ENCODE peak calls at places on chromosomes 7 and 10, in four cellular contexts. N is neural crest cell, B is osteocyte, X is breast epithelium. L is an unnamed sample.

GRCh38 chr7:85285502-85285901 is 98.6 kb upstream of the SEMA3D start:
- DNase-seq in N (no peak), B (no peak), X (no peak), L (no peak)

GRCh38 chr10:133162910-133163856 is 3.2 kb downstream of the KNDC1 start:
- DNase-seq in N (no peak), B (no peak), X (peak; percentile 33), L (no peak)

GRCh38 chr7:44637788-44638594 is 31.6 kb downstream of the OGDH start:
- DNase-seq in N (no peak), B (peak; percentile 42), X (no peak), L (peak; percentile 43)

GRCh38 chr7:21972397-21972784 is 26.7 kb upstream of the CDCA7L start:
- DNase-seq in N (no peak), B (no peak), X (no peak), L (no peak)

GRCh38 chr7:85226401-85227085 is 39.7 kb upstream of the SEMA3D start:
- DNase-seq in N (no peak), B (no peak), X (no peak), L (no peak)

GRCh38 chr7:45451636-45452035 is 122.5 kb upstream of the ADCY1 start:
- DNase-seq in N (no peak), B (no peak), X (no peak), L (no peak)

GRCh38 chr10:130357226-130357625 is 221.0 kb downstream of the GLRX3 start:
- DNase-seq in N (no peak), B (no peak), X (no peak), L (no peak)

GRCh38 chr10:116287906-116288501 is 15.0 kb upstream of the GFRA1 start:
- DNase-seq in N (peak; percentile 40), B (no peak), X (no peak), L (no peak)

GRCh38 chr7:1663243-1663642 is 6.8 kb upstream of the ELFN1 start:
- DNase-seq in N (no peak), B (no peak), X (peak; percentile 35), L (no peak)

GRCh38 chr7:144384555-144385245 is 18.8 kb downstream of the NOBOX start:
- DNase-seq in N (no peak), B (peak; percentile 49), X (no peak), L (no peak)

GRCh38 chr7:71638108-71638507 is 506.2 kb downstream of the GALNT17 start:
- DNase-seq in N (no peak), B (no peak), X (no peak), L (no peak)

GRCh38 chr10:90458054-90458453 is 399.8 kb downstream of the HTR7 start:
- DNase-seq in N (no peak), B (no peak), X (no peak), L (no peak)

GRCh38 chr7:131224996-131225395 is 102.7 kb upstream of the MKLN1 start:
- DNase-seq in N (no peak), B (no peak), X (no peak), L (no peak)

GRCh38 chr10:9301148-9301547 is 1246.7 kb downstream of the GATA3 start:
- DNase-seq in N (no peak), B (no peak), X (no peak), L (no peak)
- TF ChIP-seq CTCF in N (peak; percentile 66), B (no peak), X (no peak), L (no peak)

DNA sequence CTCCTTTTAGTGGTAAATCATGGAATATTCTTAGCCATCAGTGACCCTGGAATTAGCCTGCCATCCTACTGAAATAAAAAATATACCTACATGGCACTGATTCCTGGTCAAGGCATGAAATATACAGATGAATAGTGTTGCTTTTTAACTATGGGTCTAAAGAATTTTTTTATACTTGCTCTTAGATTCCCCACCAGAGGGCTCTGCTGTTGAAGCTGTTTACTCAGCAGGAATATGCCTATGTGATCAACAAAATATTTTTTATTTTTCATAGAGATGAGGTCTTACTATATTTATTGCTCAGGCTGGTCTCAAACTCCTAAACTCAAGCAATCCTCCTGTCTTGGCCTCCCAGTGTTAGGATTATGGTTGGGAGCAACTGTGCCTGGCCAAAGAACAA is 13.5 kb downstream of the ZC3HC1 start:
- DNase-seq in N (no peak), B (no peak), X (no peak), L (no peak)
- TF ChIP-seq CTCF in N (peak; percentile 54), B (peak; percentile 50), X (no peak), L (no peak)

GRCh38 chr7:93551931-93552330 is 22.6 kb downstream of the CALCR start:
- DNase-seq in N (no peak), B (no peak), X (no peak), L (no peak)
- TF ChIP-seq CTCF in N (no peak), B (no peak), X (no peak), L (no peak)

GRCh38 chr7:42745357-42746022 is 166.4 kb downstream of the C7orf25 start:
- DNase-seq in N (peak; percentile 44), B (no peak), X (no peak), L (no peak)
- TF ChIP-seq CTCF in N (peak; percentile 64), B (peak; percentile 54), X (no peak), L (no peak)

GRCh38 chr10:22988581-22989360 is 60.9 kb downstream of the ARMC3 start:
- DNase-seq in N (peak; percentile 65), B (no peak), X (peak; percentile 54), L (peak; percentile 28)
- TF ChIP-seq CTCF in N (peak; percentile 98), B (peak; percentile 90), X (peak; percentile 95), L (peak; percentile 37)

GRCh38 chr10:80168679-80169380 is 36.3 kb downstream of the PLAC9 start:
- DNase-seq in N (no peak), B (no peak), X (no peak), L (no peak)
- TF ChIP-seq CTCF in N (peak; percentile 27), B (no peak), X (no peak), L (no peak)

DNA sequence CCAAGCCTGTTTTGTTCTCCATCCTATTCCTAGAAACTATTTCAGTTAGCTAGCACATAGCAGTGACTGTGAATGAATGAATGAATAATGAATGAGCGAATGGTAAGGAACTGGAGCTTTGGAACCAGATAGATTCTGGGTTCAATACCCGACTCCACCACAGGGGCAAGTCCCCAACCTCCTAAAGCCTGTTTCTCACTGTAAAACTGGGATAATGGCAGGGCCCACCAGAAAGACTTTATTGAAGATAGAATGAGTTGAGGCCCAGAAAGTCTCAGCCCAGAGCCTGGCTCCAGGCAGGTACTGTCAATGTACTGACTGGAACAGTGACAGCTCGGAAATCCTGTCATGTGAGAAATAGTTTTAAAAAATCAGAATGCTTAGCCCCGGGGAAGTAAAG is 1.1 kb upstream of the CDH23 start:
- DNase-seq in N (no peak), B (peak; percentile 19), X (no peak), L (no peak)
- TF ChIP-seq CTCF in N (no peak), B (no peak), X (no peak), L (no peak)

GRCh38 chr7:80249619-80250305 is 115.1 kb downstream of the GNAI1 start:
- DNase-seq in N (no peak), B (no peak), X (no peak), L (no peak)

GRCh38 chr7:80255656-80256055 is 121.0 kb downstream of the GNAI1 start:
- DNase-seq in N (no peak), B (no peak), X (no peak), L (no peak)

GRCh38 chr7:80249184-80249583 is 114.6 kb downstream of the GNAI1 start:
- DNase-seq in N (no peak), B (no peak), X (no peak), L (no peak)

GRCh38 chr7:80253653-80254052 is 119.0 kb downstream of the GNAI1 start:
- DNase-seq in N (no peak), B (no peak), X (no peak), L (no peak)

GRCh38 chr7:80253237-80253636 is 118.6 kb downstream of the GNAI1 start:
- DNase-seq in N (no peak), B (no peak), X (no peak), L (no peak)
- TF ChIP-seq CTCF in N (no peak), B (no peak), X (no peak), L (no peak)

GRCh38 chr10:112973805-112974204 is 23.8 kb downstream of the TCF7L2 start:
- DNase-seq in N (no peak), B (no peak), X (no peak), L (no peak)
- TF ChIP-seq CTCF in N (no peak), B (no peak), X (no peak), L (no peak)

DNA sequence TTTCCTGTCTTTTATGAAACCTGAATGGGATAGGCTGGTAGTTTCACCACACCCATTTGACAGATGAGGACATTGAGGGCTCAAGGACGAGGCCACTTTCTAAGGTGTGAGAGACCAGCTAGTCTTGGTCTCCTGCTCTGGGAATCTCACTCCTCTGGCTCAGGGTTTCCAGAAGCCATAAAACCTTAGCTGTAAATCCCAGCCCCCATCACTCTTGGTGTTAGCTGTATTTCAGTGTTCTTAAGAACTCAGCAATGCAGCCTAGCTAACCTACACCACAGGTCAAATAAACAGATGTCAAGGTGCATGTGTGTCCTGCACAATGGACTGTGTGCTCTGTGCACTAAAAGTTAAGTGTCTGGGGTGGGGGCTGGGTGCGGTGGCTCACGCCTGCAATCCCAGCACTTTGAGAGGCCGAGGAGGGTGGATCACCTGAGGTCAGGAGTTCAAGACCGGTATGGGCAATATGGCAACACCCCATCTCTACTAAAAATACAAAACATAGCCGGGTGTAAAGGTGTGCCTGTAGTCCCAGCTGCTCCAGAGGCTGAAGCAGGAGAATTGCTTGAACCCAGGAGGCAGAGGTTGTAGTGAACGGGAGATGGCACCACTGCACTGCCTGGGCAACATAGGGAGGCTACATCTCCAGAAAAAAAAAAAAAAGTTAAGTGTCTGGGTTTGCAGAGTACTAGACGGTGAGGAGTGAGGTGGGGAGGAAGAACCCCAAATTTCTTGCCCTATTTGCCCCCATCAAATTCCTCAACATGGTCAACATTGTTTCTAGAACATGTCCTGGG is 547 bp upstream of the EPO start:
- DNase-seq in N (no peak), B (no peak), X (no peak), L (no peak)
- TF ChIP-seq CTCF in N (no peak), B (peak; percentile 50), X (no peak), L (no peak)